ENCODE peak calls at places on chromosomes 11 and 22, in four cellular contexts. B is substantia nigra; M is stimulated activated CD8-positive, alpha-beta memory T cell treated with anti-CD3 and anti-CD28 coated beads, Interleukin-2, amount 100 ng/mL, for 1 hour; J is CD8-positive, alpha-beta T cell. W is an unnamed sample.

GRCh38 chr11:1295591-1295990 is 13.8 kb downstream of the TOLLIP start:
- DNase-seq in B (no peak), M (no peak), J (no peak), W (no peak)

GRCh38 chr11:33775064-33775807 is 916 bp upstream of the FBXO3 start:
- DNase-seq in B (no peak), M (no peak), J (no peak), W (no peak)

GRCh38 chr22:32204211-32204855 is 540 bp downstream of the RFPL2 start:
- DNase-seq in B (no peak), M (no peak), J (no peak), W (no peak)

GRCh38 chr11:19200410-19201201 is 1.2 kb downstream of the CSRP3 start:
- DNase-seq in B (no peak), M (no peak), J (no peak), W (no peak)

GRCh38 chr11:58509730-58510129 is 1.8 kb upstream of the OR5B21 start:
- DNase-seq in B (no peak), M (no peak), J (no peak), W (no peak)

GRCh38 chr22:26734339-26735018 is 77.1 kb downstream of the MIAT start:
- DNase-seq in B (no peak), M (no peak), J (no peak), W (no peak)

GRCh38 chr11:35662061-35662648 is 420 bp upstream of the TRIM44 start:
- DNase-seq in B (no peak), M (no peak), J (peak), W (no peak)

GRCh38 chr22:49620003-49620556 is 207.6 kb downstream of the BRD1 start:
- DNase-seq in B (no peak), M (no peak), J (no peak), W (no peak)

GRCh38 chr22:49340406-49340805 is 487.3 kb downstream of the BRD1 start:
- DNase-seq in B (no peak), M (no peak), J (peak), W (no peak)

GRCh38 chr11:79406376-79406775 is 34.5 kb downstream of the TENM4 start:
- DNase-seq in B (no peak), M (no peak), J (no peak), W (no peak)

GRCh38 chr11:62061356-62062222 is 62.2 kb upstream of the INCENP start:
- DNase-seq in B (no peak), M (no peak), J (no peak), W (no peak)

GRCh38 chr11:42093541-42093940 is 634.1 kb upstream of the LRRC4C start:
- DNase-seq in B (no peak), M (no peak), J (no peak), W (no peak)

GRCh38 chr11:79212711-79213110 is 228.1 kb downstream of the TENM4 start:
- DNase-seq in B (no peak), M (no peak), J (no peak), W (no peak)

GRCh38 chr11:26276798-26277424 is 55.0 kb upstream of the ANO3 start:
- DNase-seq in B (peak), M (no peak), J (peak), W (no peak)

GRCh38 chr22:37109242-37109917 is at the start of gene TMPRSS6:
- DNase-seq in B (no peak), M (no peak), J (no peak), W (no peak)

GRCh38 chr22:26461188-26461810 is 22.3 kb downstream of the HPS4 start:
- DNase-seq in B (peak), M (no peak), J (peak), W (no peak)

GRCh38 chr22:35349368-35349703 is 31.6 kb upstream of the HMOX1 start:
- DNase-seq in B (no peak), M (no peak), J (no peak), W (no peak)

GRCh38 chr11:114137054-114137453 is 77.5 kb downstream of the ZBTB16 start:
- DNase-seq in B (no peak), M (no peak), J (no peak), W (no peak)

GRCh38 chr22:46754110-46754799 is 8.2 kb upstream of the TBC1D22A start:
- DNase-seq in B (no peak), M (no peak), J (no peak), W (peak)

GRCh38 chr11:11482726-11483125 is 129.7 kb upstream of the CSNK2A3 start:
- DNase-seq in B (no peak), M (no peak), J (no peak), W (no peak)

GRCh38 chr11:65653229-65654225 is 9.2 kb downstream of the RELA start:
- DNase-seq in B (no peak), M (no peak), J (no peak), W (no peak)

GRCh38 chr11:3152471-3153110 is 12.5 kb downstream of the OSBPL5 start:
- DNase-seq in B (no peak), M (no peak), J (no peak), W (no peak)

GRCh38 chr22:44622685-44623084 is 79.3 kb upstream of the PRR5 start:
- DNase-seq in B (no peak), M (no peak), J (no peak), W (no peak)

GRCh38 chr11:112899235-112899634 is 62.0 kb upstream of the NCAM1 start:
- DNase-seq in B (no peak), M (no peak), J (no peak), W (no peak)

GRCh38 chr11:84437129-84438123 is 1151.3 kb upstream of the CCDC90B start:
- DNase-seq in B (no peak), M (no peak), J (no peak), W (no peak)

GRCh38 chr11:44813401-44813800 is 86.6 kb downstream of the TSPAN18 start:
- DNase-seq in B (no peak), M (no peak), J (no peak), W (no peak)

GRCh38 chr11:107689317-107690202 is 22.3 kb downstream of the SLN start:
- DNase-seq in B (peak), M (no peak), J (peak), W (no peak)

GRCh38 chr11:58963551-58964075 is 24.3 kb downstream of the GLYATL1 start:
- DNase-seq in B (no peak), M (no peak), J (no peak), W (no peak)

GRCh38 chr11:27770576-27770975 is 70.3 kb upstream of the BDNF start:
- DNase-seq in B (no peak), M (no peak), J (no peak), W (no peak)

GRCh38 chr22:43449831-43450225 is 38.0 kb downstream of the MPPED1 start:
- DNase-seq in B (no peak), M (no peak), J (no peak), W (no peak)